ENCODE peak calls at places on chromosomes 16 and 17, in six cellular contexts. F is IMR-90, M is tibial artery, A is neuronal stem cell, C is A549, N is psoas muscle. E is an unnamed sample. For H3K9me3 and H3K4me1, the result is how much of the 10 kb centered on the place peaks cover.

GRCh38 chr16:54216268-54217187 is 70.1 kb downstream of the IRX3 start:
- DNase-seq in C (no peak), M (no peak), N (peak), F (no peak), A (no peak), E (peak)

GRCh38 chr17:67136191-67137025 is 92.1 kb downstream of the CACNG1 start:
- DNase-seq in C (no peak), M (no peak), A (no peak), N (no peak), F (peak), E (no peak)

GRCh38 chr16:53600076-53600475 is 97.1 kb upstream of the AKTIP start:
- DNase-seq in M (no peak), N (no peak), A (no peak), F (peak), C (no peak), E (no peak)

GRCh38 chr17:71600137-71600789 is 520.6 kb upstream of the SOX9 start:
- DNase-seq in N (no peak), C (no peak), M (no peak), A (no peak), F (peak), E (no peak)

GRCh38 chr16:89401641-89402445 is 88.5 kb downstream of the ANKRD11 start:
- DNase-seq in A (no peak), F (no peak), C (no peak), N (peak), M (no peak), E (no peak)

GRCh38 chr17:20771104-20771503 is 191.6 kb downstream of the CDRT15L2 start:
- DNase-seq in M (no peak), A (no peak), N (no peak), C (no peak), F (no peak), E (no peak)

GRCh38 chr16:86099326-86099725 is 200.4 kb downstream of the IRF8 start:
- DNase-seq in C (no peak), F (no peak), A (no peak), N (no peak), M (peak), E (no peak)

GRCh38 chr16:23244122-23244521 is 58.0 kb upstream of the SCNN1B start:
- DNase-seq in C (no peak), A (no peak), M (no peak), N (no peak), F (no peak), E (no peak)

GRCh38 chr17:41523787-41524186 is 4.3 kb downstream of the KRT19 start:
- DNase-seq in A (no peak), N (no peak), M (no peak), C (no peak), F (no peak), E (no peak)

GRCh38 chr17:73719588-73720071 is 75.4 kb upstream of the SDK2 start:
- DNase-seq in N (no peak), F (no peak), A (peak), C (no peak), M (no peak), E (no peak)

GRCh38 chr16:9441021-9441420 is 349.6 kb downstream of the HAPSTR1 start:
- DNase-seq in F (no peak), M (no peak), C (no peak), N (no peak), A (no peak), E (no peak)

GRCh38 chr17:2064980-2065785 is 10.3 kb downstream of the HIC1 start:
- DNase-seq in C (no peak), F (peak), N (peak), M (no peak), A (no peak), E (no peak)

GRCh38 chr16:67101683-67102082 is 8.1 kb upstream of the PHAF1 start:
- DNase-seq in F (peak), M (no peak), C (no peak), A (no peak), N (no peak), E (no peak)

GRCh38 chr17:36885161-36885735 is 52.0 kb upstream of the LHX1 start:
- DNase-seq in F (no peak), C (no peak), A (no peak), N (no peak), M (no peak), E (no peak)

GRCh38 chr17:37438141-37438540 is 31.5 kb downstream of the TADA2A start:
- DNase-seq in N (no peak), M (no peak), C (no peak), A (no peak), F (no peak), E (no peak)

GRCh38 chr16:69481901-69482341 is 57.5 kb downstream of the CYB5B start:
- DNase-seq in M (peak), A (no peak), F (peak), C (no peak), N (peak), E (peak)

GRCh38 chr17:61174310-61174709 is 225.3 kb upstream of the TBX2 start:
- DNase-seq in F (no peak), A (no peak), M (no peak), N (no peak), C (no peak), E (no peak)

GRCh38 chr16:89484923-89485679 is 5.3 kb downstream of the ANKRD11 start:
- DNase-seq in M (no peak), N (peak), F (no peak), A (no peak), C (no peak), E (no peak)

GRCh38 chr17:75619506-75620431 is 13.5 kb upstream of the SMIM5 start:
- DNase-seq in M (no peak), A (peak), N (no peak), F (peak), C (peak), E (no peak)

GRCh38 chr17:2062571-2063183 is 7.8 kb downstream of the HIC1 start:
- DNase-seq in N (peak), A (no peak), C (no peak), M (no peak), F (peak), E (no peak)

GRCh38 chr16:67939507-67940435 is 3.1 kb upstream of the PSMB10 start:
- DNase-seq in M (no peak), F (no peak), A (no peak), C (no peak), N (peak), E (no peak)

GRCh38 chr17:15463363-15463762 is 4.1 kb downstream of the CDRT4 start:
- DNase-seq in F (peak), M (peak), A (no peak), N (no peak), C (no peak), E (peak)

GRCh38 chr16:11435576-11435975 is 90.3 kb downstream of the RMI2 start:
- DNase-seq in F (no peak), A (no peak), M (no peak), C (no peak), N (no peak), E (no peak)
- H3K9me3 ChIP-seq in F (under half), A (under half), M (under half), C (under half), N (under half), E (under half)

DNA sequence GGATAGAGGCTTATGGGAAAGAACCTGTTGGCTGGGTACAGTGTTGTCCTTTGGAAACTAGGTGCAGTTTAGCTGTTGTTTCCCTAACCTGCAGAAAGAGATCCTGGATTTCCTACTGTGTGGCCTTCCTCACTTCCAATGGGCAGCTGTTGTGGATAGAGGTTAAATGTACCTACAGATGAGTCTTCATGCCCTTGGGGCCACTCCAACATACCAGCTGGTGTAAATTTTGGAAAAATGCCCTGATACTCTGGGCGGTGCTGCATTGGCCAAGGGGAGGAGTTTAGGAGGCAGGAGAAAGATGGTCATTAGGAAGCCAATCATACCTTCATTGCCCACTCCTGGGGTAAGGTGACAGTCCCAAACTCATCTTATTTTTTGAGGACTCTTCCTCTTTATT is 70.2 kb downstream of the SNX11 start:
- DNase-seq in C (no peak), N (no peak), M (no peak), F (no peak), A (no peak), E (no peak)
- H3K4me1 ChIP-seq in C (under half), N (under half), M (under half), F (under half), A (under half), E (under half)

DNA sequence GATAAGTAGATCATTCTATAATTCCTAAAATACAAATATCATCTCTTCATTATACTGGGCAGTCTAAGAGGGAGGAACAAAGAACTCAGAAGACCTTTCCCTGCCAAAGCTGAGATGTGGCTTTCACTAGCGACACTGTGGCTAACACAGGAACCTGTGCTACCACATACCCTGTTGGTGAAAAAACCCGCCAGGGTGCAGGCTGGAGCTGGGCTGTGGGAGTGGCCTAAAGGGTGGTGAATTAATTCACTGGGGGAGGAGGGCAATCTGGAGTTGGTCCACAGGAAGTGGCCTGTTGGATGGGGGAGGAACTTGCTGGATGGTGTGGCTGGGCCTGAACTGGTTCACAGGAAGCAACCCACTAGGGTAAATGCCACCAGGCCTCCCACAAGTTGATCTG is 7.4 kb downstream of the ZNF594 start:
- DNase-seq in M (no peak), C (no peak), A (no peak), F (no peak), N (no peak), E (no peak)
- H3K9me3 ChIP-seq in M (half or more), C (half or more), A (half or more), F (half or more), N (half or more), E (under half)

DNA sequence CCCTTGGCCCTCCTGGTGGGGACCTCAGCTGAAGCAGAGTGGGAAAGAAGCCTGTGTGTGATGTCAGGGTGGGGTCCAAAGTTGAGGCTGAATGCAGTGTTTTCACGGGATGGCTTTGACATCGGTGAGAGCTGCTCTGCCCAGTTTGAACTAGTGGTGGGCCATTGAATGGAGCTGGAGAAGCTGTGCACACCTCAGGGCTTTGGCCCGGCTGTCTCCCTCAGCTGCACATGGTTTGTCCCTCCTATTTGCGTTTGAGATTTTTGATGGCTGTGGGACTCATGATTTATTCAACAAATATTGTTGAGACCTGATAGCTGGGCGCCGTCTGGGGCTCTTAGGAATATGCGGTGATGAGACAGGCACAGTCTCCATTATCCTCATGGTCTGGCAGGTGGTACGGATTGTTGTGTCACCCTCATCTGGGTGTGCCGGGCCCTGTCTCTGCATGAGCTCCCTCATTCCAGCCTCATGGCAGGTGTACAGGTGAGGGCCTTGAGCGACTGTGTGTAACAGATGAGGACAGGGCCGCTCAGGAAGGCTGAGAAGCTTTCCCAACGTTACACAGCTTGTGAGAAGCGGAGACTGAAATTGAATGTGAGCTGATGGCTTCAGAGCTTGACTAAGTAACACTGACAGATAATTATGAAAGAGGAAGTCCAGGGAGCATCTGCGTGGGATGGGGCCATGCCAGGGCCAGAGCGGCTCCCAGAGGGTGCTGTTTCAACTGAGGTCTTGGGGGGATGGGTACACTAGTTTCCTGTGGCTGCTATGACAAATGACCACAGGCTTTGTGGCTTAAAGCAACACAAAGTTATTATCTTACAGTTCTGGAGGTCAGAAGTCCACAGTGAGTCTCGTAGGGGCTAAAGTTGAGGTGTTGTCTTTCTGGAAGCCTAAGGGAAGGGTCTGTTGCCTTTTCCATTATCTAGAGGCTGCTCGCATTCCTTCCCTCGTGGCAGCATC is 36.5 kb downstream of the CMIP start:
- DNase-seq in F (peak), C (no peak), A (no peak), M (peak), N (peak), E (no peak)
- H3K4me1 ChIP-seq in F (under half), C (half or more), A (under half), M (under half), N (under half), E (under half)

GRCh38 chr16:35751191-35751941 is 2292.0 kb downstream of the TP53TG3F start:
- DNase-seq in A (no peak), M (no peak), C (no peak), F (no peak), N (no peak), E (peak)
- H3K9me3 ChIP-seq in A (half or more), M (under half), C (under half), F (half or more), N (under half), E (under half)

GRCh38 chr17:59668816-59669215 is 38.4 kb downstream of the PTRH2 start:
- DNase-seq in N (no peak), C (no peak), M (no peak), F (peak), A (no peak), E (no peak)
- H3K4me1 ChIP-seq in N (under half), C (half or more), M (under half), F (under half), A (under half), E (under half)

DNA sequence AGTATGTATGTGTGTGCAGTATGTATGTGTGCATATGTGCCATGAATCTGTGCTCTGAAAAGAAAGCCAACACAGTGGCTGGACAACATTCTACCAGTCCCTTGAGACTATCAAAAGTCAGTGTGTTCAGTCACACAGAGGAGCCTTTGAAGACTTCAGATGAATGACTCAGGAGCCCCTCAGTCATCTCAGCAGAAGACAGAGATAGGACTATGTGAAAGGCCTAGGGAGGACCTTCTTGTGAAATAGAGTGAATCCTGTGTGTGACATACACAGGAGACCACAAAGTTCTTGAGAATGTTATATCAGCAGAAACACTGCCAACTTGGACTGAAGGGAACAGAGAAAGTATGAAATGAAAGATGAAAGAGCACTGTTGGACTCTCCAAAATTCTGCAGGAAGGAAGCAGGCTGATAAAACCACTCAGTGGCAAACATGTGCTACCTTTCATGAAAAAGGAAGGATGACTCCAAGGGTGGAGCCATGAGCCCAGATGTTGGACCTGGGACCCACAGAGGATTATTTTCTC is 108.4 kb downstream of the METRNL start:
- DNase-seq in C (no peak), F (no peak), M (peak), A (no peak), N (peak), E (no peak)
- H3K9me3 ChIP-seq in C (under half), F (under half), M (under half), A (under half), N (under half), E (under half)

GRCh38 chr17:77427471-77427991 is 286.8 kb downstream of the SEC14L1 start:
- DNase-seq in C (no peak), A (no peak), F (peak), N (peak), M (peak), E (peak)
- H3K4me1 ChIP-seq in C (half or more), A (under half), F (half or more), N (half or more), M (under half), E (half or more)

GRCh38 chr16:31754998-31755615 is 118.5 kb upstream of the ZNF267 start:
- DNase-seq in A (no peak), N (no peak), M (no peak), F (no peak), C (no peak), E (no peak)
- H3K9me3 ChIP-seq in A (under half), N (half or more), M (half or more), F (half or more), C (half or more), E (half or more)

GRCh38 chr17:80455328-80455710 is 21.1 kb downstream of the NPTX1 start:
- DNase-seq in M (peak), N (peak), A (no peak), C (peak), F (peak), E (peak)

GRCh38 chr17:80455784-80456183 is 20.6 kb downstream of the NPTX1 start:
- DNase-seq in C (no peak), F (no peak), N (peak), A (no peak), M (no peak), E (no peak)

GRCh38 chr17:80458016-80458415 is 18.4 kb downstream of the NPTX1 start:
- DNase-seq in C (no peak), F (no peak), A (no peak), M (no peak), N (peak), E (no peak)

GRCh38 chr17:80456465-80457235 is 19.8 kb downstream of the NPTX1 start:
- DNase-seq in M (no peak), F (no peak), A (no peak), C (no peak), N (peak), E (no peak)

DNA sequence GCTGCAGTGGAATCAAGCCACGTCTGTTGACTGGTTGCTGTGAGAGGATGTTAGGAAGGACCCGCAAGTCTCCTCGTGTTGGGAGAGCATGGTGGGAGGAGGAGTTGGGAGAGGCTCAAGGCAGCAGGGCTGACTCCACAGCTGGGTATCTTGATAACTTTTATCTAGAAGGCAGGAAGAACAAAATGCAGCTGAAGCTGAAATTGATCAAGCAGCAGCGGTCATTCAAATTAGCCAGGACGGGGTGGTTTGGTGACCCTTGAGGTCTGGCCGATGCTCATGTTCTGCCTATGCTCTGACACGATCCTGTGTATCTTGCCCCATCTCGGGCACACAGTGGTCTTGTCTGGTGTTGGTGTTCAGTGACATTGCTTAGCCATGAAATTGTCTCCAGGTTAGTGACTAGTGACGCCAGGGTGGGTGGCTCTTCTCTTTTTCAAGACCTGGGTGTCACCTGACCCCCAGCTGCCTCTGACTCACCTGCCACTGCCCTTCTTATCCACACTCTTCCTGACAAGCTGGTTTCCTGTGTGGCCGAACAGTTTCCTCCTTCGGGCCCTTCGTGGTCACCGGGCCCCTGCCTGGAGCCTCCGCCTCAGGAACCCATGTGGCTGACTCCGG is 19.1 kb downstream of the NPTX1 start:
- DNase-seq in N (peak), A (no peak), C (no peak), M (no peak), F (no peak), E (no peak)
- H3K4me1 ChIP-seq in N (under half), A (under half), C (under half), M (under half), F (under half), E (under half)